ENCODE peak calls at places on chromosome 22, in four cellular contexts. One of them, this sample, is unnamed. For H3K9me3, the result is how much of the 10 kb centered on the place peaks cover.

GRCh38 chr22:46105494-46106278 is 44.6 kb upstream of the PPARA start:
- DNase-seq in mesenchymal stem cell: peak
- DNase-seq in spleen: no peak
- DNase-seq in heart right ventricle: no peak
- DNase-seq in this sample: no peak

GRCh38 chr22:27152033-27152432 is 494.6 kb downstream of the MIAT start:
- DNase-seq in mesenchymal stem cell: no peak
- DNase-seq in spleen: no peak
- DNase-seq in heart right ventricle: no peak
- DNase-seq in this sample: no peak

GRCh38 chr22:42317691-42318547 is 47.5 kb upstream of the TCF20 start:
- DNase-seq in mesenchymal stem cell: no peak
- DNase-seq in spleen: no peak
- DNase-seq in heart right ventricle: no peak
- DNase-seq in this sample: no peak

GRCh38 chr22:39994566-39995345 is at the start of gene FAM83F:
- DNase-seq in mesenchymal stem cell: peak
- DNase-seq in spleen: peak
- DNase-seq in heart right ventricle: no peak
- DNase-seq in this sample: no peak

GRCh38 chr22:36977401-36977861 is 41.8 kb downstream of the TST start:
- DNase-seq in mesenchymal stem cell: peak
- DNase-seq in spleen: peak
- DNase-seq in heart right ventricle: peak
- DNase-seq in this sample: peak

GRCh38 chr22:32622004-32622761 is 147.6 kb downstream of the FBXO7 start:
- DNase-seq in mesenchymal stem cell: peak
- DNase-seq in spleen: peak
- DNase-seq in heart right ventricle: peak
- DNase-seq in this sample: no peak

GRCh38 chr22:30005213-30005857 is 74.9 kb upstream of the HORMAD2 start:
- DNase-seq in mesenchymal stem cell: peak
- DNase-seq in spleen: no peak
- DNase-seq in heart right ventricle: peak
- DNase-seq in this sample: peak

GRCh38 chr22:36425977-36426523 is 38.3 kb upstream of the MYH9 start:
- DNase-seq in mesenchymal stem cell: peak
- DNase-seq in spleen: peak
- DNase-seq in heart right ventricle: peak
- DNase-seq in this sample: no peak

GRCh38 chr22:29635734-29636357 is 32.4 kb downstream of the NF2 start:
- DNase-seq in mesenchymal stem cell: peak
- DNase-seq in spleen: no peak
- DNase-seq in heart right ventricle: no peak
- DNase-seq in this sample: no peak

GRCh38 chr22:50275181-50276055 is 5.2 kb upstream of the MAPK11 start:
- DNase-seq in mesenchymal stem cell: no peak
- DNase-seq in spleen: no peak
- DNase-seq in heart right ventricle: no peak
- DNase-seq in this sample: no peak

GRCh38 chr22:27685515-27685914 is 116.0 kb downstream of the MN1 start:
- DNase-seq in mesenchymal stem cell: no peak
- DNase-seq in spleen: no peak
- DNase-seq in heart right ventricle: peak
- DNase-seq in this sample: no peak

GRCh38 chr22:38849816-38850215 is 6.0 kb upstream of the NPTXR start:
- DNase-seq in mesenchymal stem cell: no peak
- DNase-seq in spleen: no peak
- DNase-seq in heart right ventricle: no peak
- DNase-seq in this sample: no peak

GRCh38 chr22:17475318-17476212 is 87.7 kb upstream of the SLC25A18 start:
- DNase-seq in mesenchymal stem cell: no peak
- DNase-seq in spleen: no peak
- DNase-seq in heart right ventricle: no peak
- DNase-seq in this sample: no peak

GRCh38 chr22:17476838-17477237 is 86.5 kb upstream of the SLC25A18 start:
- DNase-seq in mesenchymal stem cell: no peak
- DNase-seq in spleen: no peak
- DNase-seq in heart right ventricle: no peak
- DNase-seq in this sample: no peak

GRCh38 chr22:17477401-17477833 is 85.9 kb upstream of the SLC25A18 start:
- DNase-seq in mesenchymal stem cell: no peak
- DNase-seq in spleen: no peak
- DNase-seq in heart right ventricle: peak
- DNase-seq in this sample: no peak

GRCh38 chr22:17481424-17481823 is 81.9 kb upstream of the SLC25A18 start:
- DNase-seq in mesenchymal stem cell: no peak
- DNase-seq in spleen: no peak
- DNase-seq in heart right ventricle: no peak
- DNase-seq in this sample: no peak

GRCh38 chr22:17479129-17479528 is 84.2 kb upstream of the SLC25A18 start:
- DNase-seq in mesenchymal stem cell: no peak
- DNase-seq in spleen: no peak
- DNase-seq in heart right ventricle: no peak
- DNase-seq in this sample: no peak
- H3K9me3 ChIP-seq in mesenchymal stem cell: under half
- H3K9me3 ChIP-seq in spleen: under half
- H3K9me3 ChIP-seq in heart right ventricle: under half
- H3K9me3 ChIP-seq in this sample: under half

GRCh38 chr22:23925020-23925606 is 30.9 kb downstream of the MIF start:
- DNase-seq in mesenchymal stem cell: no peak
- DNase-seq in spleen: no peak
- DNase-seq in heart right ventricle: no peak
- DNase-seq in this sample: no peak

GRCh38 chr22:23922921-23923320 is 28.7 kb downstream of the MIF start:
- DNase-seq in mesenchymal stem cell: no peak
- DNase-seq in spleen: no peak
- DNase-seq in heart right ventricle: no peak
- DNase-seq in this sample: no peak

GRCh38 chr22:23926561-23926960 is 32.4 kb downstream of the MIF start:
- DNase-seq in mesenchymal stem cell: no peak
- DNase-seq in spleen: no peak
- DNase-seq in heart right ventricle: no peak
- DNase-seq in this sample: no peak
- H3K9me3 ChIP-seq in mesenchymal stem cell: under half
- H3K9me3 ChIP-seq in spleen: under half
- H3K9me3 ChIP-seq in heart right ventricle: under half
- H3K9me3 ChIP-seq in this sample: under half

GRCh38 chr22:44488354-44488753 is 9.7 kb downstream of the RTL6 start:
- DNase-seq in mesenchymal stem cell: no peak
- DNase-seq in spleen: no peak
- DNase-seq in heart right ventricle: no peak
- DNase-seq in this sample: no peak

GRCh38 chr22:44486538-44486937 is 11.5 kb downstream of the RTL6 start:
- DNase-seq in mesenchymal stem cell: peak
- DNase-seq in spleen: no peak
- DNase-seq in heart right ventricle: peak
- DNase-seq in this sample: no peak

GRCh38 chr22:44489817-44490216 is 8.2 kb downstream of the RTL6 start:
- DNase-seq in mesenchymal stem cell: no peak
- DNase-seq in spleen: no peak
- DNase-seq in heart right ventricle: no peak
- DNase-seq in this sample: no peak

GRCh38 chr22:44491666-44492405 is 6.2 kb downstream of the RTL6 start:
- DNase-seq in mesenchymal stem cell: no peak
- DNase-seq in spleen: no peak
- DNase-seq in heart right ventricle: no peak
- DNase-seq in this sample: no peak

GRCh38 chr22:44489026-44489425 is 9.0 kb downstream of the RTL6 start:
- DNase-seq in mesenchymal stem cell: no peak
- DNase-seq in spleen: no peak
- DNase-seq in heart right ventricle: no peak
- DNase-seq in this sample: no peak
- H3K9me3 ChIP-seq in mesenchymal stem cell: under half
- H3K9me3 ChIP-seq in spleen: under half
- H3K9me3 ChIP-seq in heart right ventricle: under half
- H3K9me3 ChIP-seq in this sample: under half

GRCh38 chr22:47327241-47327640 is 564.8 kb downstream of the TBC1D22A start:
- DNase-seq in mesenchymal stem cell: no peak
- DNase-seq in spleen: no peak
- DNase-seq in heart right ventricle: no peak
- DNase-seq in this sample: no peak

GRCh38 chr22:47331750-47332149 is 569.3 kb downstream of the TBC1D22A start:
- DNase-seq in mesenchymal stem cell: no peak
- DNase-seq in spleen: no peak
- DNase-seq in heart right ventricle: no peak
- DNase-seq in this sample: no peak

GRCh38 chr22:47329727-47330653 is 567.5 kb downstream of the TBC1D22A start:
- DNase-seq in mesenchymal stem cell: no peak
- DNase-seq in spleen: no peak
- DNase-seq in heart right ventricle: no peak
- DNase-seq in this sample: no peak

GRCh38 chr22:47325249-47325648 is 562.8 kb downstream of the TBC1D22A start:
- DNase-seq in mesenchymal stem cell: no peak
- DNase-seq in spleen: no peak
- DNase-seq in heart right ventricle: no peak
- DNase-seq in this sample: no peak

DNA sequence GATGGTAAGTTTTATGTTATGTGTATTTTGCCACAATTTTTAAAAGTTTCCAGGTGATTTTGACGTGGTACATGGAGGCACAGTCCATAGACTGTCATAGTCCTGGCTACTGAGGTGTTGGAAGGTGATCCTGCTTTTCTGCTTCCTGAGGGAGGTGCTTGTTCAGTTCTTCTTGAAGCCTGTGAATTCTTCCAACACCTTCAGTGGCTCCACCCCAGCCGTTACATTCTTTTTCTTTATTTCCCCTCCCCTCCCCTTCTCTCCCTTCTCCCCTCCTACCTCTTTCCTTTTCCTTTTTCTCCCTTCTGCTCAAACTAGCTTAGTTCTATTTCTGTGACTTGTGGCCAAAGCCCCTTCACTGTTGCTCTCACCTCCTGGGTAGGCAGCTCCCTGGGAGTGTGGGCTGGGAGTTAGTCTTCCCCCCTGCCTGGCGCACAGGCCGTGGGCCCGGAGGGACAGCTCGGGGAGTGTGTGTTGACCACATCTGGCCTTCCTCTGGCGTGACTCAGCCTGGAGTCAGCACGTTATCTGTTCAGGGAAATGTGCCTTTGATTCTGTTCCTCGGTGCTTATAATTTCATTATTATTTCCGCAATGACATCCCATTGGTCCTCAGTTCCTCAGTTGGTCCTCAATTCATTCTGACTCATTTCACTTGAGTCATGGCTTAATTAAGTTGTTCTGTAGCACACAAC is 566.2 kb downstream of the TBC1D22A start:
- DNase-seq in mesenchymal stem cell: no peak
- DNase-seq in spleen: no peak
- DNase-seq in heart right ventricle: peak
- DNase-seq in this sample: no peak
- H3K9me3 ChIP-seq in mesenchymal stem cell: under half
- H3K9me3 ChIP-seq in spleen: under half
- H3K9me3 ChIP-seq in heart right ventricle: under half
- H3K9me3 ChIP-seq in this sample: under half

GRCh38 chr22:48780597-48781277 is 1046.9 kb downstream of the BRD1 start:
- DNase-seq in mesenchymal stem cell: no peak
- DNase-seq in spleen: no peak
- DNase-seq in heart right ventricle: no peak
- DNase-seq in this sample: no peak
- H3K9me3 ChIP-seq in mesenchymal stem cell: under half
- H3K9me3 ChIP-seq in spleen: under half
- H3K9me3 ChIP-seq in heart right ventricle: under half
- H3K9me3 ChIP-seq in this sample: under half

This sample was measured in T-helper 17 cell.